ENCODE peak calls at places on chromosomes 4 and X, in six cellular contexts. U is non-pigmented ciliary epithelial cell; T is effector CD4-positive, alpha-beta T cell; D is brain microvascular endothelial cell; F is GM10248; M is AG08396. N is an unnamed sample.

GRCh38 chr4:114302472-114302871 is 296.1 kb upstream of the UGT8 start:
- DNase-seq in F (no peak), M (no peak), U (no peak), D (no peak), T (no peak), N (no peak)

GRCh38 chr4:158371158-158371557 is 150.5 kb upstream of the RXFP1 start:
- DNase-seq in U (peak), D (no peak), F (no peak), T (no peak), M (peak), N (no peak)

GRCh38 chrX:44344194-44344593 is 722 bp upstream of the EFHC2 start:
- DNase-seq in D (no peak), U (no peak), T (peak), F (no peak), M (no peak), N (no peak)

GRCh38 chrX:19343462-19344206 is at the start of gene PDHA1:
- DNase-seq in T (peak), D (peak), F (peak), M (peak), U (peak), N (peak)

GRCh38 chrX:115017455-115017854 is at the start of gene IL13RA2:
- DNase-seq in T (no peak), M (no peak), F (no peak), D (peak), U (no peak), N (peak)

GRCh38 chr4:168830777-168831512 is 179.1 kb downstream of the CBR4 start:
- DNase-seq in U (no peak), T (no peak), F (no peak), M (no peak), D (no peak), N (no peak)

GRCh38 chr4:116321471-116321870 is 763.9 kb downstream of the TRAM1L1 start:
- DNase-seq in F (no peak), M (no peak), T (no peak), D (no peak), U (no peak), N (no peak)

GRCh38 chr4:119038465-119038864 is 97.2 kb upstream of the MYOZ2 start:
- DNase-seq in F (no peak), D (no peak), M (no peak), U (no peak), T (no peak), N (no peak)

GRCh38 chr4:82248903-82249632 is 124.7 kb downstream of the HNRNPD start:
- DNase-seq in D (no peak), F (no peak), M (no peak), T (no peak), U (no peak), N (no peak)

GRCh38 chr4:150714462-150715438 is 132.8 kb downstream of the MAB21L2 start:
- DNase-seq in F (no peak), T (no peak), M (no peak), D (no peak), U (no peak), N (no peak)